ENCODE peak calls at places on chromosomes 4 and X, in eight cellular contexts. H, U, S, L, V, M, C and Q are unnamed samples.

GRCh38 chr4:162457071-162457865 is 293.5 kb upstream of the FSTL5 start:
- DNase-seq in H (no peak), V (no peak), L (no peak), C (no peak), M (no peak), U (no peak), S (no peak), Q (no peak)

GRCh38 chr4:46441116-46441859 is 51.4 kb upstream of the GABRA2 start:
- DNase-seq in L (no peak), C (no peak), M (no peak), U (no peak), V (no peak), S (peak), H (no peak), Q (no peak)

GRCh38 chrX:39815621-39816020 is 282.1 kb downstream of the BCOR start:
- DNase-seq in M (no peak), S (peak), H (no peak), C (no peak), U (no peak), V (no peak), L (no peak), Q (peak)

GRCh38 chr4:169823685-169824084 is 65.9 kb upstream of the HPF1 start:
- DNase-seq in H (peak), M (no peak), S (peak), L (no peak), V (peak), U (no peak), C (no peak), Q (no peak)

GRCh38 chr4:28443786-28444412 is 1583.3 kb downstream of the STIM2 start:
- DNase-seq in S (peak), H (no peak), M (no peak), V (no peak), L (no peak), C (no peak), U (no peak), Q (peak)

GRCh38 chr4:13942936-13943335 is 315.4 kb upstream of the BOD1L1 start:
- DNase-seq in C (no peak), L (no peak), S (no peak), V (peak), U (no peak), M (no peak), H (no peak), Q (no peak)

GRCh38 chr4:83631066-83631465 is 95.2 kb downstream of the GPAT3 start:
- DNase-seq in L (no peak), M (no peak), C (no peak), H (no peak), V (no peak), U (no peak), S (peak), Q (no peak)

GRCh38 chr4:26819026-26819425 is 41.6 kb upstream of the STIM2 start:
- DNase-seq in L (no peak), U (no peak), M (no peak), C (no peak), V (no peak), H (no peak), S (no peak), Q (no peak)

GRCh38 chrX:113982766-113983165 is 601.1 kb upstream of the HTR2C start:
- DNase-seq in H (no peak), C (no peak), S (no peak), L (no peak), V (no peak), M (no peak), U (no peak), Q (no peak)

GRCh38 chrX:96211953-96212352 is 472.7 kb upstream of the DIAPH2 start:
- DNase-seq in C (no peak), H (no peak), L (no peak), M (no peak), U (no peak), S (no peak), V (no peak), Q (no peak)

GRCh38 chr4:21885241-21885640 is 63.3 kb downstream of the KCNIP4 start:
- DNase-seq in H (no peak), L (no peak), U (no peak), M (no peak), V (no peak), C (no peak), S (peak), Q (no peak)

GRCh38 chrX:56314334-56314733 is 82.2 kb downstream of the KLF8 start:
- DNase-seq in L (no peak), H (no peak), S (no peak), M (no peak), V (no peak), C (no peak), U (no peak), Q (no peak)

GRCh38 chrX:40079572-40079971 is 18.2 kb downstream of the BCOR start:
- DNase-seq in U (no peak), C (no peak), S (no peak), M (no peak), H (no peak), L (no peak), V (no peak), Q (no peak)

GRCh38 chr4:110907801-110908313 is 285.0 kb upstream of the PITX2 start:
- DNase-seq in H (no peak), M (no peak), C (no peak), S (no peak), V (no peak), U (no peak), L (no peak), Q (no peak)

GRCh38 chrX:108165349-108166111 is 74.0 kb downstream of the ATG4A start:
- DNase-seq in V (peak), S (peak), M (peak), U (no peak), L (peak), C (no peak), H (peak), Q (no peak)

GRCh38 chr4:6141554-6141953 is 58.8 kb downstream of the JAKMIP1 start:
- DNase-seq in L (no peak), U (no peak), V (no peak), H (no peak), S (no peak), M (no peak), C (no peak), Q (no peak)

GRCh38 chr4:10075953-10076391 is 40.6 kb downstream of the WDR1 start:
- DNase-seq in H (no peak), S (no peak), M (no peak), U (no peak), V (peak), L (no peak), C (peak), Q (no peak)

GRCh38 chr4:152696764-152697250 is 17.0 kb upstream of the TMEM154 start:
- DNase-seq in H (no peak), M (peak), V (no peak), L (no peak), S (peak), U (peak), C (no peak), Q (no peak)

GRCh38 chr4:15920723-15921591 is 17.6 kb downstream of the FGFBP1 start:
- DNase-seq in C (peak), H (no peak), S (peak), V (no peak), M (peak), L (peak), U (no peak), Q (peak)

GRCh38 chr4:77662396-77662795 is 56.8 kb downstream of the CXCL13 start:
- DNase-seq in H (no peak), L (no peak), U (no peak), M (no peak), S (no peak), C (no peak), V (no peak), Q (no peak)

GRCh38 chr4:186900232-186900900 is 176.7 kb upstream of the FAT1 start:
- DNase-seq in M (no peak), V (no peak), C (no peak), H (no peak), L (peak), U (no peak), S (peak), Q (no peak)

GRCh38 chr4:168830777-168831512 is 179.1 kb downstream of the CBR4 start:
- DNase-seq in H (no peak), V (no peak), C (no peak), S (peak), M (no peak), U (no peak), L (peak), Q (no peak)

GRCh38 chr4:6253111-6253510 is 16.5 kb upstream of the WFS1 start:
- DNase-seq in M (no peak), U (no peak), L (no peak), C (no peak), V (no peak), S (no peak), H (no peak), Q (no peak)

GRCh38 chr4:186760576-186760975 is 36.9 kb upstream of the FAT1 start:
- DNase-seq in L (no peak), U (no peak), C (no peak), H (no peak), M (no peak), V (no peak), S (peak), Q (no peak)

GRCh38 chr4:3263053-3263958 is 14.3 kb downstream of the MSANTD1 start:
- DNase-seq in M (no peak), V (no peak), H (no peak), L (no peak), U (no peak), C (peak), S (no peak), Q (no peak)

GRCh38 chr4:26226978-26227377 is 93.8 kb upstream of the RBPJ start:
- DNase-seq in C (no peak), M (no peak), L (no peak), U (no peak), V (no peak), H (peak), S (no peak), Q (no peak)

GRCh38 chr4:85406185-85406584 is 68.8 kb upstream of the ARHGAP24 start:
- DNase-seq in V (no peak), C (no peak), L (no peak), S (no peak), M (no peak), H (no peak), U (no peak), Q (peak)

GRCh38 chr4:163693776-163694175 is 199.3 kb downstream of the TMA16 start:
- DNase-seq in V (no peak), U (no peak), M (no peak), C (no peak), H (no peak), S (peak), L (no peak), Q (no peak)

GRCh38 chrX:15336023-15336413 is 695 bp upstream of the PIGA start:
- DNase-seq in S (peak), C (no peak), U (peak), V (peak), L (peak), M (no peak), H (peak), Q (no peak)

GRCh38 chr4:137635596-137635995 is 103.3 kb upstream of the PCDH18 start:
- DNase-seq in L (no peak), V (no peak), C (no peak), S (no peak), U (no peak), H (no peak), M (no peak), Q (no peak)

GRCh38 chr4:78059524-78059889 is 2.4 kb downstream of the FRAS1 start:
- DNase-seq in M (peak), H (peak), S (peak), C (no peak), L (peak), V (peak), U (no peak), Q (peak)

GRCh38 chr4:11805837-11806236 is 377.1 kb upstream of the HS3ST1 start:
- DNase-seq in L (peak), S (peak), C (no peak), M (peak), U (no peak), H (no peak), V (no peak), Q (no peak)

GRCh38 chrX:65488496-65488895 is 46.1 kb downstream of the LAS1L start:
- DNase-seq in L (no peak), H (no peak), S (peak), C (no peak), V (no peak), M (no peak), U (no peak), Q (no peak)

GRCh38 chrX:143669395-143669794 is 33.5 kb upstream of the SLITRK4 start:
- DNase-seq in C (no peak), H (no peak), U (no peak), L (no peak), V (no peak), M (no peak), S (no peak), Q (no peak)

DNA sequence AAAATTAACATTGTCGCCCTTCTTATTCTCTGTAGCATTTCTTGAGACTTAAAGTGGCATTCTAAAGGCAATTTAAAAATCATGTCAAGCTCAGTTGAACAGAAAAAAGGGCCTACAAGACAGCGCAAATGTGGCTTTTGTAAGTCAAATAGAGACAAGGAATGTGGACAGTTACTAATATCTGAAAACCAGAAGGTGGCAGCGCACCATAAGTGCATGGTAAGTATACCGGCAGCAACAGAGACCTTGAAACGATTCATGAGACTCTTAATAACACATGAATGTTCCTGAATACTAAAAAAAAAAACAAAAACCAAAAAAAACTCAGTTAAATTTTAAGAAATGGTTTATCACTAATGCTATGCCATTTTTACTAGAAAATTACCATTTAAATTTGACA is 82.4 kb upstream of the HPRT1 start:
- DNase-seq in U (peak), L (no peak), V (peak), S (peak), C (no peak), H (peak), M (no peak), Q (peak)
- TF ChIP-seq CTCF in U (no peak), L (peak), V (peak), S (peak), C (no peak), H (no peak), M (peak), Q (peak)

GRCh38 chr4:125368684-125369083 is 53.9 kb downstream of the FAT4 start:
- DNase-seq in V (no peak), C (no peak), S (peak), U (no peak), L (no peak), M (no peak), H (no peak), Q (no peak)
- TF ChIP-seq CTCF in V (no peak), C (no peak), S (no peak), U (no peak), L (no peak), M (no peak), H (no peak), Q (no peak)

GRCh38 chr4:166252487-166253402 is 379.7 kb downstream of the TLL1 start:
- DNase-seq in V (peak), H (peak), C (no peak), M (peak), L (no peak), U (no peak), S (peak), Q (peak)
- TF ChIP-seq CTCF in V (no peak), H (peak), C (peak), M (peak), L (peak), U (no peak), S (peak), Q (peak)

GRCh38 chrX:118630843-118631242 is 96.6 kb upstream of the IL13RA1 start:
- DNase-seq in U (no peak), L (no peak), V (no peak), C (no peak), M (no peak), S (no peak), H (no peak), Q (no peak)

GRCh38 chrX:118632862-118633261 is 94.5 kb upstream of the IL13RA1 start:
- DNase-seq in M (no peak), H (no peak), U (no peak), V (no peak), C (no peak), S (no peak), L (no peak), Q (no peak)

GRCh38 chrX:118626346-118626745 is 101.1 kb upstream of the IL13RA1 start:
- DNase-seq in S (no peak), C (no peak), M (no peak), H (no peak), L (no peak), V (no peak), U (no peak), Q (no peak)

GRCh38 chrX:118631586-118631985 is 95.8 kb upstream of the IL13RA1 start:
- DNase-seq in H (no peak), U (no peak), V (no peak), L (no peak), S (no peak), C (no peak), M (no peak), Q (no peak)

DNA sequence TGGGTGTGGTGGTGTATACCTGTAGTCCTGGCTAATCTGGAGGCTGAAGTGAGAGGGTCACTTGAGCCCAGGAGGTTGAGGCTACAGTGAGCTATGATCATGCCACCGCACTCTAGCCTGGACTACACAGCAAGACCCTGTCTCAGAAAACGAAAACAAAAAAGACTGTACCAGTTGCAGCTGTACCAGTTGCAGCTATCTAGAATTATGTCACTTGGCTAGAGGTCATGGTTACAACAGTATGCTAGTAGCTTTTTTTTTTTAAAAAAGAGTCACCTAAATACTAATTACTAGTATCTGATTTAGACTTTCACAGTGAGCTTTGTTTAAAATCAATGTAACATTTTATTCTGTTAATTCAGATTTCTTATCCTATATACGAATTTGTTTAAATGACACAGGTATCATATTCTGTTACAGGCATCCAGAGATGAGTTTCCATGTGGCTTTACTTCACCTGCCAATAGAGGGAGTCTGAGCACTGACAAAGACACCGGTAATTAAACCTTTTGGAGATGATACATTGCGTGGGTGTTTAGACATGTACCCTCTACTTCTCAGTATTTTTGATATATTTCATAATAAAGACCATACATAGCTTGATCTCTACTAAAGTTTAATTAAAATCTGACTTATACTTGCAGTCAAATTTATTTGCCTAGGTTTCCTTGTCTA is 100.2 kb upstream of the IL13RA1 start:
- DNase-seq in U (no peak), C (no peak), S (peak), H (no peak), V (no peak), M (no peak), L (peak), Q (no peak)
- TF ChIP-seq CTCF in U (no peak), C (peak), S (peak), H (peak), V (no peak), M (peak), L (peak), Q (peak)

DNA sequence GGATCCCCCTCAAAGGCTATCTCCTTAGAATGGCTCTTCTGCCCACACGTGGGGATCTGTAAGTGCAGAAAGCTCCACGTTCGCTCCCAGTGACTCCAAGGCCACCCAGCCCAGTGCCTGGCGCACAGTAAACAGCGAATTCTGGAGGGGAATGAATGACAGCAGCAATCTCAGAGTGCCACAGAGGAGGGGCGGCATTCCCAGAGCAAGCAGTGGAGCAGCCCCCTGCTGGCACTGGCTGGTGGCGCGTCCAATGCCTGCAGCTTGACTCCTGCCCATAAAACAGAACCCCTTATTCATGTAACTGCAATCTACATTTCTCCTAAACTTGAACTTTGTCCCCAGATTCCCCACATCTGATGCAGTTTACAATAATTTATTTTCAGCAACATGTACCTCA is 6.9 kb upstream of the HELT start:
- DNase-seq in C (no peak), M (peak), S (no peak), L (no peak), H (peak), U (peak), V (no peak), Q (peak)
- TF ChIP-seq CTCF in C (peak), M (peak), S (peak), L (peak), H (peak), U (peak), V (peak), Q (peak)

GRCh38 chr4:722851-723360 is 17.3 kb downstream of the PCGF3 start:
- DNase-seq in V (no peak), C (no peak), M (no peak), U (no peak), S (no peak), L (no peak), H (no peak), Q (no peak)

GRCh38 chr4:722181-722725 is 16.6 kb downstream of the PCGF3 start:
- DNase-seq in S (no peak), C (no peak), H (no peak), V (no peak), M (no peak), L (no peak), U (no peak), Q (no peak)

GRCh38 chr4:725368-726234 is 20.0 kb downstream of the PCGF3 start:
- DNase-seq in U (no peak), M (no peak), V (no peak), S (no peak), L (no peak), H (no peak), C (no peak), Q (no peak)

GRCh38 chr4:723706-724105 is 18.1 kb downstream of the PCGF3 start:
- DNase-seq in H (no peak), C (no peak), V (no peak), U (no peak), M (no peak), S (no peak), L (no peak), Q (no peak)

DNA sequence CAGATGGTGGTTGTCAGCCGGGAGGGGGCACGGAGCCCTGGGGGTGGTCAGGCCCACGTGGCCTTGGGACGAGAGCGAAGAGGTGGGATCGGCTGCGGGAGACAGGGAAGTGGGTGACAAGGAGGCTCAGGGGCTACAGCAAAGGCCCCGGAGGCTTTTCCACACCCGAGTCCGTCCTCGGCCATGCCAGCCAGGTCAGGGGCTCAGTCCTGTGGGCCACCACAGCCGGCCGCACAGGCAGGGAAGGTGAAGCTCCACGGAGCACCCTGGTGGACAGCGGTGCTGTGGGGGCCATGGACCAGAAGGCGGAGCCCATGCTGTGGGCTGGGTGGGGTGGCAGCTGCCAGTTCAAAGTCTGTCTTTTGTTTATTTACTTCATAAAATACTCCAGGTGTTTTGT is 18.5 kb downstream of the PCGF3 start:
- DNase-seq in U (no peak), L (no peak), H (no peak), V (no peak), S (no peak), C (no peak), M (no peak), Q (no peak)
- TF ChIP-seq CTCF in U (no peak), L (no peak), H (no peak), V (no peak), S (no peak), C (no peak), M (no peak), Q (no peak)